ENCODE peak calls at places on chromosomes 13 and 19, in four cellular contexts. One of them, this sample, is unnamed.
A peak's percentile ranks its signal among the peaks of the same experiment; 100 is the strongest.

GRCh38 chr13:30862707-30863106 is 43.4 kb upstream of the MEDAG start:
- DNase-seq in K562: no peak
- DNase-seq in A549: no peak
- DNase-seq in IMR-90: no peak
- DNase-seq in this sample: no peak

GRCh38 chr13:40259899-40260298 is 406.5 kb downstream of the FOXO1 start:
- DNase-seq in IMR-90: no peak
- DNase-seq in K562: no peak
- DNase-seq in A549: no peak
- DNase-seq in this sample: no peak

GRCh38 chr19:11261902-11262839 is at the start of gene DOCK6:
- DNase-seq in A549: no peak
- DNase-seq in IMR-90: no peak
- DNase-seq in K562: peak; percentile 88
- DNase-seq in this sample: no peak

GRCh38 chr19:42122691-42123607 is 9.3 kb downstream of the POU2F2 start:
- DNase-seq in A549: no peak
- DNase-seq in K562: no peak
- DNase-seq in IMR-90: no peak
- DNase-seq in this sample: no peak

GRCh38 chr13:105105471-105105870 is 1430.0 kb downstream of the EFNB2 start:
- DNase-seq in IMR-90: no peak
- DNase-seq in K562: no peak
- DNase-seq in A549: no peak
- DNase-seq in this sample: no peak

GRCh38 chr13:73133536-73133935 is 74.7 kb downstream of the KLF5 start:
- DNase-seq in IMR-90: no peak
- DNase-seq in A549: peak; percentile 34
- DNase-seq in K562: no peak
- DNase-seq in this sample: no peak

GRCh38 chr19:52941941-52942370 is 18.7 kb upstream of the ZNF888 start:
- DNase-seq in A549: no peak
- DNase-seq in K562: peak; percentile 29
- DNase-seq in IMR-90: peak; percentile 20
- DNase-seq in this sample: no peak

GRCh38 chr19:917323-918151 is at the start of gene KISS1R:
- DNase-seq in IMR-90: peak; percentile 34
- DNase-seq in K562: peak; percentile 60
- DNase-seq in A549: peak; percentile 51
- DNase-seq in this sample: peak; percentile 71

GRCh38 chr19:2122982-2123381 is 26.3 kb downstream of the IZUMO4 start:
- DNase-seq in K562: no peak
- DNase-seq in IMR-90: no peak
- DNase-seq in A549: no peak
- DNase-seq in this sample: no peak

GRCh38 chr19:13284929-13285928 is 135.0 kb downstream of the IER2 start:
- DNase-seq in A549: no peak
- DNase-seq in K562: no peak
- DNase-seq in IMR-90: no peak
- DNase-seq in this sample: no peak
- TF ChIP-seq MAZ in A549: no peak
- TF ChIP-seq MAZ in K562: no peak
- TF ChIP-seq MAZ in IMR-90: no peak
- TF ChIP-seq MAZ in this sample: no peak

GRCh38 chr19:17090501-17091074 is 15.0 kb downstream of the MYO9B start:
- DNase-seq in K562: no peak
- DNase-seq in A549: no peak
- DNase-seq in IMR-90: peak; percentile 60
- DNase-seq in this sample: no peak
- TF ChIP-seq MAZ in K562: no peak
- TF ChIP-seq MAZ in A549: no peak
- TF ChIP-seq MAZ in IMR-90: no peak
- TF ChIP-seq MAZ in this sample: no peak

GRCh38 chr13:23558675-23559536 is 11.3 kb upstream of the TNFRSF19 start:
- DNase-seq in K562: no peak
- DNase-seq in A549: peak; percentile 72
- DNase-seq in IMR-90: peak; percentile 92
- DNase-seq in this sample: peak; percentile 97
- TF ChIP-seq MAZ in K562: no peak
- TF ChIP-seq MAZ in A549: no peak
- TF ChIP-seq MAZ in IMR-90: no peak
- TF ChIP-seq MAZ in this sample: no peak

GRCh38 chr13:48266967-48267639 is 34.1 kb downstream of the ITM2B start:
- DNase-seq in A549: no peak
- DNase-seq in K562: no peak
- DNase-seq in IMR-90: peak; percentile 6
- DNase-seq in this sample: no peak
- TF ChIP-seq MAZ in A549: no peak
- TF ChIP-seq MAZ in K562: no peak
- TF ChIP-seq MAZ in IMR-90: no peak
- TF ChIP-seq MAZ in this sample: no peak

DNA sequence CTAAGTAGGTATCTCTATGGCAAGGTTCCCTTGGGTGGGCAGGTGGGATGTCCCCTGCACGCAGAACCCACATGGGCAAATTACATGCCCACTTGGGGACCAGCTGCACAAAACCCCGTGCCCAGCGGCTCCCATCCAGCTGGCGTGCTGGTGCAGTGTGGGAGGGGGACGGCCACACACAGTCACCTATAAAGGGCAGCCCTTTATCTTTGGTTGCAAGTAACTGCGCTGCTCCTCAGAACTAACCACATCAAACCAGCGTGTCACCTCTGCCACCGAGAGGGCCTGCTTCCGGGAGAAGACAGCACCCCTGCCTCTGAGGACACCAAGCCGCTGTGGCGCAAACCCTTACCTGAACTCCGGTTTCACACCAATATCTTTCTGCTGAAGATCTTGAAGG is 32.2 kb downstream of the ANKRD27 start:
- DNase-seq in IMR-90: no peak
- DNase-seq in K562: no peak
- DNase-seq in A549: no peak
- DNase-seq in this sample: no peak
- TF ChIP-seq MAZ in IMR-90: no peak
- TF ChIP-seq MAZ in K562: no peak
- TF ChIP-seq MAZ in A549: no peak
- TF ChIP-seq MAZ in this sample: no peak

GRCh38 chr13:22938576-22938975 is 242.2 kb upstream of the SGCG start:
- DNase-seq in A549: no peak
- DNase-seq in IMR-90: no peak
- DNase-seq in K562: no peak
- DNase-seq in this sample: no peak

GRCh38 chr13:22937241-22937640 is 243.5 kb upstream of the SGCG start:
- DNase-seq in A549: no peak
- DNase-seq in K562: no peak
- DNase-seq in IMR-90: no peak
- DNase-seq in this sample: no peak

GRCh38 chr13:22939157-22939556 is 241.6 kb upstream of the SGCG start:
- DNase-seq in K562: no peak
- DNase-seq in IMR-90: no peak
- DNase-seq in A549: no peak
- DNase-seq in this sample: no peak

GRCh38 chr13:22940090-22940710 is 240.6 kb upstream of the SGCG start:
- DNase-seq in K562: no peak
- DNase-seq in A549: no peak
- DNase-seq in IMR-90: no peak
- DNase-seq in this sample: no peak

DNA sequence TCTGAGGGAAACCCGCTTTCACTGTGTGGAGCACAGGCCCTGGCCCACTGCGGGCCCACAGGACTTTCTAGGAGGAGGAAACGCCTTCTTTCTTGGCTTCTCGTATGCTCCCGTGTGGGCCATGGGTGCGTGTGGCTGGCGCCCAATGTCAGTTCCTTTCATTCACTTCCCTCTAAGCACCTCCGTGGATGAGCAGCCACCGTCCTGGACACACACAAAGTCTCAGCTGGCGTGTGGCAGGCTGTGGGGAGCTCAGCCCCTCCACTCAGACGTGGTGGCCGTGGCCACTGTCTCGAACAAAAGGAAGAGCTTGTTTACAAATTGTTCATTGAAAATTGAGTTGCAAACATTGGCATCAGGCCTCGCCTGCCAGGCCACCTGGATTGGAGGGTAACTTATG is 240.0 kb upstream of the SGCG start:
- DNase-seq in IMR-90: no peak
- DNase-seq in A549: no peak
- DNase-seq in K562: no peak
- DNase-seq in this sample: no peak
- TF ChIP-seq MAZ in IMR-90: no peak
- TF ChIP-seq MAZ in A549: no peak
- TF ChIP-seq MAZ in K562: no peak
- TF ChIP-seq MAZ in this sample: no peak